ENCODE peak calls at places on chromosomes 12 and 14, in eight cellular contexts. I is esophagus squamous epithelium, M is uterus, D is tibial nerve, U is testis, C is body of pancreas, F is stomach, J is transverse colon. P is an unnamed sample.

GRCh38 chr14:88210426-88210825 is 112.6 kb downstream of the KCNK10 start:
- DNase-seq in I (no peak), M (no peak), D (no peak), U (peak; percentile 63), C (no peak), F (no peak), J (no peak), P (no peak)

GRCh38 chr14:104216457-104216856 is 78.1 kb downstream of the KIF26A start:
- DNase-seq in I (no peak), M (no peak), D (no peak), U (no peak), C (no peak), F (no peak), J (no peak), P (no peak)

GRCh38 chr12:57738661-57739237 is at the start of gene AGAP2:
- DNase-seq in I (no peak), M (no peak), D (no peak), U (peak; percentile 37), C (no peak), F (no peak), J (no peak), P (no peak)

GRCh38 chr12:94590428-94590827 is 59.9 kb downstream of the TMCC3 start:
- DNase-seq in I (no peak), M (no peak), D (no peak), U (no peak), C (no peak), F (peak; percentile 40), J (no peak), P (no peak)

GRCh38 chr14:100065942-100066574 is 836 bp downstream of the EVL start:
- DNase-seq in I (no peak), M (no peak), D (no peak), U (no peak), C (peak; percentile 34), F (peak; percentile 41), J (peak; percentile 66), P (no peak)

GRCh38 chr14:102723650-102724049 is 53.6 kb upstream of the TRAF3 start:
- DNase-seq in I (no peak), M (no peak), D (no peak), U (no peak), C (no peak), F (no peak), J (no peak), P (no peak)

GRCh38 chr12:29350080-29350479 is 30.9 kb downstream of the ERGIC2 start:
- DNase-seq in I (no peak), M (no peak), D (no peak), U (no peak), C (no peak), F (no peak), J (no peak), P (no peak)

GRCh38 chr14:57390806-57391562 is 598 bp downstream of the NAA30 start:
- DNase-seq in I (peak; percentile 41), M (peak; percentile 14), D (no peak), U (peak; percentile 38), C (peak; percentile 37), F (peak; percentile 37), J (peak; percentile 38), P (peak; percentile 16)

GRCh38 chr14:82720431-82720830 is 1186.8 kb upstream of the SEL1L start:
- DNase-seq in I (no peak), M (no peak), D (no peak), U (no peak), C (no peak), F (no peak), J (no peak), P (no peak)

GRCh38 chr14:95442633-95443021 is 73.8 kb downstream of the SYNE3 start:
- DNase-seq in I (peak; percentile 9), M (peak; percentile 85), D (peak; percentile 78), U (peak; percentile 92), C (peak; percentile 82), F (peak; percentile 84), J (peak; percentile 87), P (peak; percentile 80)

GRCh38 chr12:53737951-53738833 is 10.9 kb upstream of the CALCOCO1 start:
- DNase-seq in I (no peak), M (no peak), D (no peak), U (peak; percentile 36), C (no peak), F (peak; percentile 48), J (peak; percentile 35), P (no peak)
- TF ChIP-seq CTCF in I (no peak), M (no peak), D (no peak), U (no peak), C (no peak), F (no peak), J (no peak), P (no peak)

DNA sequence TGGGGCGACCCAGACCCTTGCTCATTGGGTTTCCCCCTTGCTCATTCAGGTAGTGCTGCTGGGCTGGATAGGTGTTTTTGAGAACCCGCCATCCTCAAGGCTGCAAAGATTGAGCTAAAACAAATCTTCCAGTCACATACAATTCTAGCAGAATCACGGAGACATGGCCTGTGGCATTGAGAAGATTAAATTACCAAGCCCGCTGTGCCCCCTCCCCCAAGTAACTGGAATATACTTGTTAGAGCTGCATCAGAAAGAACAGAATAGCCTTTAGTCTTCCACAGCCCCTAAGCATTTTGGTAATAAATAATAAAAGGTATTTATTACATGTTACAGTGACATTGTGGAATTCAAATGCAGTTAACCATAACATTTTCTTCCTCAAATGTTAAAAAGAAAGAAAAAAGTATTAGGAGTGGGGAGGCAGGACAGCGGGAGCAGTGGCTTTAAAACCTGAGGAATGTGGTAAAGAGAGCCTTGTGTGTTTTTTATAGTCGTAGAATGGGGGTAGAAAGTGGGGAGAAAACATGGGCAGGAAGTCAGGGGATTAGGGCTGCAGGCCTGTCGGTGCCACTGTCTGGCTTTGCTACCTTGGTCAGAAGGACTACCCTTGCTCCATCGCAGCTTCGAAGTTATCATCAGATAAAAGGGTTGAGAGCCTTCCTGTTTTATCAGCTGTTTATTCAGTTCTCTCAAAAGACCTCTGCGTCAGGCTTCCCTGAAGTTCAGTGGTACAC is 255.8 kb downstream of the MSRB3 start:
- DNase-seq in I (no peak), M (no peak), D (no peak), U (no peak), C (no peak), F (no peak), J (no peak), P (no peak)
- TF ChIP-seq POLR2A in I (no peak), M (no peak), D (no peak), U (no peak), C (no peak), F (no peak), J (no peak), P (no peak)

GRCh38 chr12:110105159-110105558 is 19.0 kb upstream of the IFT81 start:
- DNase-seq in I (no peak), M (no peak), D (no peak), U (no peak), C (no peak), F (no peak), J (no peak), P (no peak)

GRCh38 chr12:110100315-110100970 is 23.7 kb upstream of the IFT81 start:
- DNase-seq in I (no peak), M (peak; percentile 71), D (peak; percentile 46), U (peak; percentile 83), C (peak; percentile 72), F (peak; percentile 71), J (peak; percentile 73), P (peak; percentile 93)

GRCh38 chr12:110105961-110106540 is 18.1 kb upstream of the IFT81 start:
- DNase-seq in I (no peak), M (no peak), D (no peak), U (no peak), C (no peak), F (no peak), J (no peak), P (no peak)

GRCh38 chr12:110104188-110104969 is 19.8 kb upstream of the IFT81 start:
- DNase-seq in I (no peak), M (no peak), D (no peak), U (peak; percentile 79), C (no peak), F (no peak), J (no peak), P (no peak)

DNA sequence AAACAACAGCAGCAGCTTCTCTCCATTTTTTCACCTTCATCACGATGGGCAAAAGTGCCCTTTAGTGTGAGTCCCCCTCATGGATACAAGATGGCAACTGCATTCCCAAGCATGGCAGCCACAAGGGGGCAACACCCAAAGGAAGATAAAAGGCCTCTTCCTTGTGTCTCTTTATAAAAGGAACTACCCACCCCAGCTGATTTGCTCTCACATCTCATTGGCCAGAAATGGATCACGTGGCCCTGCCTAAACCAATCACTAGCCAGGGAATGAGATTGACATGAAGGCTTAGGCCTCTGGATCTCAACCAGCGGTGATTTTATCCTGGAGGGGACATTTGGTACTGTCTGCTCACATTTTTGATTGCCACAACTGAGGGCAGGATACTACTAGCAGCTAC is 21.9 kb upstream of the IFT81 start:
- DNase-seq in I (no peak), M (no peak), D (no peak), U (peak; percentile 86), C (peak; percentile 15), F (no peak), J (no peak), P (no peak)
- TF ChIP-seq CTCF in I (peak; percentile 22), M (peak; percentile 12), D (no peak), U (peak; percentile 32), C (no peak), F (no peak), J (no peak), P (no peak)

GRCh38 chr14:61588419-61588901 is 106.9 kb upstream of the HIF1A start:
- DNase-seq in I (no peak), M (no peak), D (no peak), U (peak; percentile 47), C (peak; percentile 61), F (peak; percentile 47), J (no peak), P (no peak)

GRCh38 chr14:61584258-61584657 is 111.1 kb upstream of the HIF1A start:
- DNase-seq in I (no peak), M (no peak), D (no peak), U (no peak), C (no peak), F (no peak), J (no peak), P (no peak)

GRCh38 chr14:61587397-61587713 is 108.0 kb upstream of the HIF1A start:
- DNase-seq in I (no peak), M (no peak), D (no peak), U (no peak), C (no peak), F (no peak), J (no peak), P (no peak)

GRCh38 chr14:61586539-61587396 is 108.5 kb upstream of the HIF1A start:
- DNase-seq in I (no peak), M (no peak), D (no peak), U (no peak), C (no peak), F (no peak), J (no peak), P (no peak)

DNA sequence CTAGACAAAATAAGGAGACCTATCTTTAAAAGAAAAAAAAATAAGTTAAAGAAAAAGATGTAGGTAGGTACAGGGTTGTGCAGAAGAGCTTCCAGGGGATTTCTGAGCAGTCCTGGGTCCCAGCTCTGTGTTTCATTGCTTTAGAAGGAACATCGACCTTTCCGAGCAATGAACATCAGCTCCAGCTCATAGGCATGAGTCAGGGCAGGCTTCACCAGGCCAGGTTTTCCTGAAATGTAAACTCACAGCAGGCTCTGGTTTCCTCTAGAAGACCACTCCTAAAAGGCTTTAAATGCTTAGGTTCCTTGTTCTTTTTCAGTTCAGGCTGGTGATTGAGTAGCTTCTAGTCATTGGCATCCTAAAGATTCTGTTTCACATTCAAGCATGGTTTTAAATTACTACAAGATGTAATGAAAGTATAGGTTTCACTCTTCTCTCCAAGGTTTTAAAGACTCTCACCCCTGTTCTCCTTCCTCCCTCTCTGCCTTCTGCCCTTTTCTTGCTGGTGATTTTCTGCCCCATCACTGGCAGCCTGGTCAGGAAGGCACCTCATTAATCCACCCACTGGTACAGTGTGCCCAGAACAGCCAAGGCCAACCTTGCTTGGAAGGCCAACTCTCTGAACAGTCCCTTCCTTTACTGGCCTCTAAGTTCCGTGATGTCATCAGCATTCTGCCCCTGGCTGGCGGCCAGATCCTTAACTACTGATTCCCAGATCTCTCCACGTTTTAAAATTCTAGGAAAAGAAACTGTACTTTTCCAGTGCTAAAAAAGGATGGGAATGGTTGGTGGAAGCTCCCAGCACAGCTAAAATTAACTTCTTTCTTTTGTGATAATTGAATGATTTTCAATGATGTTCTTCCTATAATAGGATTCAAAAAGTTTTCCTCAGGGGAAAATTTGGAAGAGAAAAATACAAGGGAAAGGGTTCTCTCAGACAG is 109.4 kb upstream of the HIF1A start:
- DNase-seq in I (no peak), M (peak; percentile 69), D (peak; percentile 42), U (peak; percentile 77), C (peak; percentile 90), F (peak; percentile 61), J (peak; percentile 58), P (peak; percentile 5)
- TF ChIP-seq POLR2A in I (no peak), M (no peak), D (no peak), U (no peak), C (peak; percentile 15), F (no peak), J (no peak), P (no peak)